ENCODE peak calls at places on chromosome 10, in nine cellular contexts. M is ovary, O is vagina, V is tibial nerve, Z is fibroblast of lung, Q is colonic mucosa, T is kidney, C is left lung, U is psoas muscle. I is an unnamed sample.

GRCh38 chr10:62250594-62251198 is 17.9 kb downstream of the RTKN2 start:
- DNase-seq in T (no peak), V (no peak), C (no peak), Z (peak; percentile 91), U (no peak), M (no peak), O (no peak), Q (no peak), I (no peak)

GRCh38 chr10:31864834-31865518 is 63.7 kb downstream of the ARHGAP12 start:
- DNase-seq in V (no peak), Z (peak; percentile 13), Q (no peak), M (no peak), T (no peak), O (no peak), C (no peak), U (no peak), I (no peak)

GRCh38 chr10:88129013-88129412 is 265.6 kb downstream of the PTEN start:
- DNase-seq in M (no peak), V (no peak), C (no peak), T (no peak), Q (no peak), O (no peak), Z (no peak), U (no peak), I (no peak)

GRCh38 chr10:4283841-4284610 is 499.0 kb upstream of the KLF6 start:
- DNase-seq in Z (peak; percentile 56), U (peak; percentile 59), M (peak; percentile 80), T (peak; percentile 90), O (no peak), V (peak; percentile 65), C (peak; percentile 49), Q (no peak), I (no peak)

GRCh38 chr10:34320265-34320664 is 494.8 kb downstream of the PARD3 start:
- DNase-seq in Q (no peak), O (no peak), C (no peak), Z (no peak), U (no peak), M (no peak), V (no peak), T (no peak), I (no peak)

GRCh38 chr10:132443605-132443997 is 46.6 kb downstream of the PWWP2B start:
- DNase-seq in Q (no peak), Z (peak; percentile 32), T (peak; percentile 89), V (no peak), O (no peak), M (no peak), C (no peak), U (peak; percentile 61), I (no peak)

GRCh38 chr10:682931-683447 is 6.5 kb downstream of the DIP2C start:
- DNase-seq in V (no peak), Q (no peak), M (no peak), Z (peak; percentile 25), U (no peak), T (no peak), O (no peak), C (no peak), I (no peak)

GRCh38 chr10:88091490-88092061 is 228.2 kb downstream of the PTEN start:
- DNase-seq in T (no peak), V (no peak), Z (no peak), U (no peak), O (no peak), C (peak; percentile 53), Q (no peak), M (no peak), I (no peak)

GRCh38 chr10:128884061-128884425 is 583.0 kb upstream of the MGMT start:
- DNase-seq in Z (no peak), Q (no peak), C (no peak), U (no peak), M (no peak), V (no peak), T (no peak), O (no peak), I (no peak)

GRCh38 chr10:133456041-133456951 is 2.6 kb downstream of the SCART1 start:
- DNase-seq in O (peak; percentile 84), M (no peak), T (peak; percentile 56), C (no peak), Z (no peak), Q (peak; percentile 11), U (no peak), V (no peak), I (no peak)

GRCh38 chr10:42428534-42428933 is 209.8 kb downstream of the ZNF33B start:
- DNase-seq in Z (no peak), O (no peak), C (no peak), M (no peak), T (no peak), V (no peak), U (no peak), Q (no peak), I (no peak)
- TF ChIP-seq CTCF in Z (no peak), O (no peak), C (no peak), M (no peak), T (peak; percentile 31), V (no peak), U (peak; percentile 36), Q (no peak), I (peak; percentile 18)

DNA sequence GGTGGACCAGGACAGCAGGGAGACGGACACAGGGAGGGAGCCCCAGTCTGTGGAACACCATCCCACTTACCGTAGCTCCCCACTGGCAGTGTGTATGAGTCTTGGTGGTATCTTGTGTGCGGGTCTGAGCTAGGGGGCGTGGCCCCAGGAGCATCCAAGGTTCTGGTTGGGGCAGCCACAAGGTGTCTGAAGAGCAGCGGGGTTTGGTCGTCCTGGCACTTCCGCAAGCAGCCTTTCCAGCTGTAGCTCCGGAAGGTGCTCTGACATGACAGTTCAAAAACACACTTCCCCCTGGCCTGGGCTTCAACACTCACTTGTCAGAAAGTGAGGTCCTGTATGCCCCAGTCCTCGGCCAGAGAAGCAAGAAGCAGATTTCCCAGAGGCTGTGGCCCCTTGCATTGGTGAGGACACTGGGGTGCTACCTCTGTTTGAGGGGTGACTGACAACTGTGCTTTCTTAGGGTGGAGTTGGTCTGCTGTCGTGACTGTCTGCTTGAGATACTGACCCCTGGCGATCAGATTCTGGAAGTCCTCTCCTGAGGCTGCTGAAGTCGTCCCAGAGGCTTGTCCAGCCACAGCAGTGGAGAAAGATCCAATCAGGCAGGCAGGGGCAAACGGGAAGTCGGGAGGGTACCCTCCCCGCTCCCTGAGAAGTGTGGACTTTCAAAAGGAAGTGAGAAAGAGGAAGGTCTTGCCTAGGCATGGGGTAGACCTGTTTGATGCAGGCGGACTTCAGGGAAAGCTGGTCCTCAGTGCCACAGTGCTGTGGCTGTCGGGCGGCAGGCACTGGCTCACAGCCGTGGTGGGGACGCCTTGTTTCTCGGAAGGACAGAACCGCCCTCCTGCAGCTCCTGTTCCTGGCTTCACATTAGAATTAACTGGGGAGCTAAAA is 51.4 kb upstream of the PFKFB3 start:
- DNase-seq in O (no peak), C (peak; percentile 83), U (peak; percentile 45), Q (peak; percentile 62), V (peak; percentile 37), T (no peak), Z (peak; percentile 53), M (no peak), I (peak; percentile 70)
- H3K4me1 ChIP-seq in O (peaks cover 24% of the 10 kb centered on the region), C (peaks cover 73% of the 10 kb centered on the region), U (peaks cover 39% of the 10 kb centered on the region), Q (no peaks in the 10 kb centered on the region), V (no peaks in the 10 kb centered on the region), T (peaks cover 7% of the 10 kb centered on the region), Z (no peaks in the 10 kb centered on the region), M (peaks cover 20% of the 10 kb centered on the region), I (no peaks in the 10 kb centered on the region)

GRCh38 chr10:79268100-79268670 is 79.1 kb upstream of the PPIF start:
- DNase-seq in T (no peak), O (no peak), Q (no peak), M (no peak), V (no peak), U (no peak), C (no peak), Z (peak; percentile 70), I (no peak)

GRCh38 chr10:79266092-79266491 is 81.2 kb upstream of the PPIF start:
- DNase-seq in C (no peak), U (no peak), Z (peak; percentile 33), V (no peak), O (no peak), Q (no peak), T (no peak), M (no peak), I (no peak)

GRCh38 chr10:79268717-79269116 is 78.6 kb upstream of the PPIF start:
- DNase-seq in T (no peak), V (no peak), O (no peak), Z (no peak), M (no peak), Q (no peak), U (no peak), C (no peak), I (no peak)

GRCh38 chr10:79266543-79267312 is 80.5 kb upstream of the PPIF start:
- DNase-seq in M (no peak), O (no peak), Q (peak; percentile 45), V (no peak), U (peak; percentile 77), C (peak; percentile 88), T (peak; percentile 88), Z (peak; percentile 95), I (peak; percentile 74)

DNA sequence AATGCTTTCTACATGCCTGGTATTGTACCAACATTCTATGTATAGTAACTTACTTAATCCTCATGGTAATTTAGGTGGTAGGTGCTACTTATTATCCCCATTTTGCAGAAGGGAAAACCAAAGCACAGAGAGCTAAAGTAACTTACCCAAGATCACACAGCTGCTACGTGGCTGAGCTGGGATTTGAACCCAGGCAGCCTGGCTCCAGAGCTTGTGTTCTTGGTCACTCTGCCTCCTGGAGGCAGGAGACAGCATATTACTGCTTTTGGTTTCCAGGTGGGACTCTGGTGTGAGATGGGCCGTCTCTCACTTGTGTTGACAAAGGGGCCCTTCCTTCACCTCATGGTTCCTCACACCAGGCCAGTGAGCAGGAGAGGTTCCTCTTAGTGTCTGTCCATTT is 79.8 kb upstream of the PPIF start:
- DNase-seq in Z (no peak), V (no peak), T (no peak), Q (no peak), M (no peak), U (no peak), O (no peak), C (no peak), I (no peak)
- TF ChIP-seq CTCF in Z (no peak), V (no peak), T (no peak), Q (no peak), M (no peak), U (no peak), O (no peak), C (no peak), I (no peak)

GRCh38 chr10:28842321-28842720 is 165.0 kb downstream of the BAMBI start:
- DNase-seq in C (no peak), U (no peak), V (no peak), T (no peak), Q (no peak), Z (peak; percentile 93), M (no peak), O (no peak), I (no peak)

GRCh38 chr10:28840202-28840601 is 162.9 kb downstream of the BAMBI start:
- DNase-seq in C (no peak), Q (no peak), M (no peak), Z (no peak), V (no peak), T (no peak), U (no peak), O (no peak), I (no peak)

GRCh38 chr10:28839600-28840007 is 162.3 kb downstream of the BAMBI start:
- DNase-seq in M (no peak), T (no peak), U (no peak), Q (peak; percentile 32), V (no peak), C (no peak), Z (peak; percentile 84), O (no peak), I (peak; percentile 49)

GRCh38 chr10:28840954-28841353 is 163.6 kb downstream of the BAMBI start:
- DNase-seq in U (no peak), Q (no peak), M (no peak), V (no peak), T (no peak), O (no peak), Z (peak; percentile 45), C (no peak), I (no peak)

GRCh38 chr10:28841625-28842024 is 164.3 kb downstream of the BAMBI start:
- DNase-seq in C (no peak), Q (no peak), O (no peak), U (no peak), T (no peak), Z (peak; percentile 85), M (no peak), V (no peak), I (no peak)
- H3K4me1 ChIP-seq in C (no peaks in the 10 kb centered on the region), Q (no peaks in the 10 kb centered on the region), O (peaks cover 9% of the 10 kb centered on the region), U (peaks cover 19% of the 10 kb centered on the region), T (no peaks in the 10 kb centered on the region), Z (peaks cover 2% of the 10 kb centered on the region), M (peaks cover 4% of the 10 kb centered on the region), V (no peaks in the 10 kb centered on the region), I (no peaks in the 10 kb centered on the region)